ENCODE peak calls at places on chromosomes 6 and 20, in six cellular contexts. B, M, Q, C, D and W are unnamed samples.
A peak's percentile ranks its signal among the peaks of the same experiment; 100 is the strongest.

GRCh38 chr6:10373642-10374359 is 41.1 kb downstream of the TFAP2A start:
- DNase-seq in B (no peak), M (no peak), Q (no peak), C (no peak), D (no peak), W (no peak)

GRCh38 chr20:61569836-61570235 is 317.8 kb downstream of the CDH4 start:
- DNase-seq in B (no peak), M (no peak), Q (no peak), C (peak; percentile 55), D (no peak), W (no peak)

GRCh38 chr6:549901-550300 is 107.0 kb downstream of the HUS1B start:
- DNase-seq in B (no peak), M (no peak), Q (no peak), C (no peak), D (no peak), W (no peak)

GRCh38 chr6:6803180-6803978 is 214.9 kb downstream of the LY86 start:
- DNase-seq in B (peak; percentile 70), M (no peak), Q (no peak), C (no peak), D (peak; percentile 92), W (no peak)

GRCh38 chr6:130150906-130151305 is 71.8 kb downstream of the SAMD3 start:
- DNase-seq in B (no peak), M (no peak), Q (no peak), C (no peak), D (no peak), W (no peak)

GRCh38 chr6:34249469-34250370 is 914 bp upstream of the SMIM29 start:
- DNase-seq in B (peak; percentile 34), M (no peak), Q (no peak), C (no peak), D (no peak), W (no peak)

GRCh38 chr6:34961082-34961481 is 72.0 kb downstream of the ANKS1A start:
- DNase-seq in B (no peak), M (no peak), Q (no peak), C (no peak), D (no peak), W (no peak)

GRCh38 chr6:134063966-134064445 is 11.6 kb upstream of the SLC2A12 start:
- DNase-seq in B (no peak), M (no peak), Q (peak; percentile 82), C (peak; percentile 52), D (no peak), W (peak; percentile 75)

DNA sequence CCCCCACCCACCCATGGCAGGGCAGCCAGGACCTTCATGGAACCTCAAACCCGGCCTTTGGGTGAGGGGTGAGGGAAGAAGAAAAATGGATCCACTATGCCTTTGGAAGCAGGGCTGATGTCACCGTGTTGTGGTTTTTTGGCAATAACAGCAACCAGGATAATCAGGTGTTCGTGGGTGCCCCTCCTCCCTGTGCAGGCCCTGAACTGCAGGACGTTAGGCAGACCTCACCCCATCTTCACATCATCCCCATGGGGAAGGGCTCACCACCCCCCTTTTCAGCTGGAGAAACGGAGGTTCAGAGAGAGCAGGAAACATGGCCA is 3.6 kb downstream of the GABRR2 start:
- DNase-seq in B (no peak), M (no peak), Q (no peak), C (no peak), D (no peak), W (no peak)
- TF ChIP-seq CTCF in B (no peak), M (no peak), Q (no peak), C (no peak), D (no peak), W (no peak)

DNA sequence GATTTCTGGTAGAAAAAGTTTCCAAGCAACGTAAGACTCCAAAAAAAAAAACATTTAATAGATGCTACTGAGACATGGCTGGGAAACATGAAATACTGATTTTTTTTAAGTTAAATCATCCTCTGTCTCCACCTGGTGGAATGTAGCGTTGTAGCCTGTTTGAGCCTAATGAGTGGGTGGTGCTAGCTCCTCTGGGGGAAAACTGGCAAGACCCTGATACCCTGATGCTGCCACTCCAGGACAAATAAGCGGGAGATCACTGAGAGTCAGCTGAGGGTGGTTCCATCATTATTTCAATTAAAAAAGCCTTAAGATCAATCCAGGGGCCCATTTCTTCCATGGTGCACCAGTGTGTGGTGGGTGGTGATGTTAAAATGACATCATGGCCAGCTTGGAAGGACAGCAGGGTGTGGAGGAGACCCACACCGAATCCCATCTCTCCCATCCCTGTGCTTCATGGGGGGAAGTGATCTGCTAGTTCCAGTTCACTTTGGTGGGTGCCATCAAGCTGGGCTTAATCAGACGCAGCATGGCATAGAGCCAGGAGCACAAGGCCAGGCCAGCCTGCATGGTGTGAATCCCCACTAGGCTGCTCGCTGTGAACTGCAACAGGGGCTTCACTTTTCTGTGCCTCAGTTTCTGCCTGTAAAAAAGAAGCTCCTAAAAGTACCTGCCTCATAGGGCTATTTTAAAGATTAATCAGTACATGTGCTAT is 12.8 kb upstream of the MRPS10 start:
- DNase-seq in B (no peak), M (no peak), Q (no peak), C (no peak), D (no peak), W (no peak)
- TF ChIP-seq CTCF in B (no peak), M (no peak), Q (no peak), C (no peak), D (no peak), W (no peak)

GRCh38 chr20:32761831-32762753 is at the start of gene DNMT3B:
- DNase-seq in B (peak; percentile 84), M (no peak), Q (peak; percentile 83), C (peak; percentile 94), D (peak; percentile 93), W (peak; percentile 78)
- TF ChIP-seq CTCF in B (no peak), M (no peak), Q (no peak), C (no peak), D (no peak), W (no peak)

DNA sequence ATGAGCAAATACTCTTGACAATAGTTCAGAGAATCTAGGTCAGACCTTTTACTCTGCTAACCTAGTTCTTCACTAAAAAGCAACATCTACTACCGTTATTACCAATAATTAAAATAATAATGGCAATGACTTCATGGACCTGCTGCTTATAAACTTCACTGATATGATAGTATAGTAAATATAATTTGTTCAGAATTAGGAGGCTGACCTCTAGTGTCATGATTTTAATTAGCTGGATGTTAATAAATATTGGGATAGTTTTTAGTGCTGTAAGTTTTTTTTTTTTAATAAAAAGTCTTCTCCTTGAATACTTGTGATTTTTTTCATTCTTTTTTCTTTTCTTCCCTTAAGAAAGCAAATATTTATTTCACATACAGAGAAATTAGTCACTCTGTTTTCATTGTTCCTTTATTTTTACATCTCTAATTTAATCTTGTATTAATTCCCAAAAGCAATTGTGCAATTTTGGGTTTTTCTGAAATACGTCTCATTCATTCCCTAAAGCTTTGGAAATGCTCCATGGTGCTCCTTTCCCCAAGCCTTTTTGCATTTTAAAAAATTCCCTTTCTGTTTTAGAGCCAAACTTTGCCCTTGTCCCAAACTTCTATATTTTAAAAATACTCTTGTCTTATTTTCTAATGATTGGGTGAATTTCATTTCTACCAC is 46.6 kb upstream of the UST start:
- DNase-seq in B (no peak), M (no peak), Q (no peak), C (no peak), D (no peak), W (no peak)
- TF ChIP-seq CTCF in B (no peak), M (no peak), Q (no peak), C (no peak), D (no peak), W (no peak)

GRCh38 chr6:69155467-69155866 is 520.4 kb downstream of the ADGRB3 start:
- DNase-seq in B (no peak), M (no peak), Q (no peak), C (no peak), D (no peak), W (no peak)
- TF ChIP-seq CTCF in B (no peak), M (no peak), Q (no peak), C (no peak), D (no peak), W (no peak)